ENCODE peak calls at places on chromosome 15, in five cellular contexts. Q is amniotic stem cell; E is stimulated activated CD4-positive, alpha-beta T cell treated with anti-CD3 and anti-CD28 coated beads, Interleukin-2, amount 100 ng/mL, for 48 hours; S is DMS 273 treated with DMSO at 0.1 percent for 48 hours; L is epithelial cell of proximal tubule. Y is an unnamed sample.

GRCh38 chr15:70827721-70828120 is 26.2 kb downstream of the LARP6 start:
- DNase-seq in E (no peak), Q (no peak), S (no peak), L (no peak), Y (no peak)

GRCh38 chr15:78808550-78808949 is 2.7 kb downstream of the ADAMTS7 start:
- DNase-seq in L (no peak), S (peak), E (no peak), Q (no peak), Y (no peak)

GRCh38 chr15:86568378-86568777 is 488.7 kb downstream of the AGBL1 start:
- DNase-seq in S (no peak), L (no peak), Q (no peak), E (no peak), Y (no peak)

GRCh38 chr15:51218249-51218648 is 120.1 kb downstream of the CYP19A1 start:
- DNase-seq in E (no peak), S (no peak), Q (no peak), L (no peak), Y (no peak)

GRCh38 chr15:49865925-49866757 is 245.3 kb downstream of the DTWD1 start:
- DNase-seq in E (no peak), Q (no peak), L (no peak), S (no peak), Y (no peak)

GRCh38 chr15:91921188-91921820 is 67.8 kb downstream of the SLCO3A1 start:
- DNase-seq in S (no peak), Q (no peak), L (no peak), E (no peak), Y (no peak)

GRCh38 chr15:74141591-74141990 is 11.2 kb downstream of the ISLR2 start:
- DNase-seq in S (no peak), Q (no peak), L (no peak), E (no peak), Y (no peak)

GRCh38 chr15:40949756-40950207 is 3.5 kb upstream of the CHAC1 start:
- DNase-seq in L (no peak), S (no peak), Q (no peak), E (no peak), Y (no peak)

GRCh38 chr15:70289191-70289955 is 191.7 kb upstream of the TLE3 start:
- DNase-seq in E (no peak), L (no peak), S (no peak), Q (no peak), Y (no peak)

GRCh38 chr15:63094495-63094931 is 27.1 kb upstream of the LACTB start:
- DNase-seq in L (no peak), E (no peak), S (no peak), Q (no peak), Y (no peak)

GRCh38 chr15:90002428-90002844 is 1.3 kb downstream of the ZNF710 start:
- DNase-seq in Q (no peak), E (no peak), L (no peak), S (no peak), Y (no peak)

GRCh38 chr15:36175781-36176211 is 403.6 kb upstream of the CDIN1 start:
- DNase-seq in S (no peak), E (no peak), L (no peak), Q (no peak), Y (no peak)

GRCh38 chr15:52040167-52040900 is 21.3 kb downstream of the MAPK6 start:
- DNase-seq in E (no peak), Q (no peak), S (no peak), L (no peak), Y (no peak)

GRCh38 chr15:46365612-46366011 is 730.8 kb downstream of the SQOR start:
- DNase-seq in L (no peak), S (peak), E (no peak), Q (no peak), Y (no peak)

GRCh38 chr15:87403973-87404372 is 852.6 kb downstream of the NTRK3 start:
- DNase-seq in L (no peak), Q (no peak), S (no peak), E (no peak), Y (no peak)